ENCODE peak calls at places on chromosomes 11 and 22, in five cellular contexts. G is stimulated activated CD8-positive, alpha-beta memory T cell treated with anti-CD3 and anti-CD28 coated beads, Interleukin-15, amount 100 ng/mL, for 4 hours; V is lower lobe of right lung; X is substantia nigra; N is stimulated activated CD4-positive, alpha-beta T cell treated with anti-CD3 and anti-CD28 coated beads, Interleukin-1b, Interleukin-23, amount 100 ng/mL, for 24 hours. I is an unnamed sample.

GRCh38 chr11:100687032-100687629 is at the start of gene ARHGAP42:
- DNase-seq in G (peak; percentile 7), V (peak; percentile 63), X (peak; percentile 35), N (no peak), I (no peak)

GRCh38 chr11:77725433-77725832 is 87.8 kb upstream of the CLNS1A start:
- DNase-seq in G (no peak), V (no peak), X (no peak), N (no peak), I (no peak)

GRCh38 chr11:70746351-70746750 is 348.0 kb downstream of the CTTN start:
- DNase-seq in G (no peak), V (peak; percentile 24), X (no peak), N (no peak), I (no peak)

GRCh38 chr11:101920992-101921391 is 4.7 kb upstream of the ANGPTL5 start:
- DNase-seq in G (no peak), V (no peak), X (no peak), N (no peak), I (no peak)

GRCh38 chr22:48782326-48782725 is 1045.3 kb downstream of the BRD1 start:
- DNase-seq in G (no peak), V (no peak), X (no peak), N (no peak), I (no peak)

GRCh38 chr11:1087279-1087960 is 12.7 kb downstream of the MUC2 start:
- DNase-seq in G (no peak), V (no peak), X (no peak), N (no peak), I (no peak)

GRCh38 chr22:27462190-27462589 is 339.4 kb downstream of the MN1 start:
- DNase-seq in G (no peak), V (no peak), X (no peak), N (no peak), I (peak; percentile 95)

GRCh38 chr11:70523384-70524095 is 125.2 kb downstream of the CTTN start:
- DNase-seq in G (no peak), V (no peak), X (no peak), N (no peak), I (no peak)

GRCh38 chr11:33585564-33585963 is 115.1 kb downstream of the C11orf91 start:
- DNase-seq in G (no peak), V (no peak), X (no peak), N (no peak), I (no peak)

GRCh38 chr11:70067036-70067435 is 11.1 kb upstream of the ANO1 start:
- DNase-seq in G (no peak), V (no peak), X (no peak), N (no peak), I (no peak)

GRCh38 chr22:41481131-41481830 is 12.4 kb downstream of the ACO2 start:
- DNase-seq in G (no peak), V (no peak), X (no peak), N (no peak), I (peak; percentile 62)

GRCh38 chr11:134497586-134497985 is 85.5 kb upstream of the B3GAT1 start:
- DNase-seq in G (no peak), V (no peak), X (no peak), N (no peak), I (no peak)

GRCh38 chr22:23269441-23270211 is 89.3 kb downstream of the BCR start:
- DNase-seq in G (no peak), V (no peak), X (no peak), N (no peak), I (no peak)